ENCODE peak calls at places on chromosome 3, in eight cellular contexts. One of them, this sample, is unnamed.

GRCh38 chr3:177210744-177211502 is 13.6 kb upstream of the TBL1XR1 start:
- DNase-seq in WTC11: no peak
- DNase-seq in natural killer cell: no peak
- DNase-seq in cardiac muscle cell: no peak
- DNase-seq in H1: no peak
- DNase-seq in GM10248: no peak
- DNase-seq in dorsolateral prefrontal cortex: no peak
- DNase-seq in IMR-90: no peak
- DNase-seq in this sample: no peak

GRCh38 chr3:86990734-86991481 is at the start of gene VGLL3:
- DNase-seq in dorsolateral prefrontal cortex: no peak
- DNase-seq in natural killer cell: no peak
- DNase-seq in H1: peak
- DNase-seq in WTC11: peak
- DNase-seq in GM10248: peak
- DNase-seq in IMR-90: peak
- DNase-seq in cardiac muscle cell: peak
- DNase-seq in this sample: no peak

GRCh38 chr3:40725026-40725425 is 200.3 kb downstream of the ZNF621 start:
- DNase-seq in GM10248: no peak
- DNase-seq in cardiac muscle cell: no peak
- DNase-seq in H1: no peak
- DNase-seq in dorsolateral prefrontal cortex: no peak
- DNase-seq in natural killer cell: no peak
- DNase-seq in WTC11: no peak
- DNase-seq in IMR-90: no peak
- DNase-seq in this sample: no peak

GRCh38 chr3:195033531-195034091 is 237.3 kb downstream of the XXYLT1 start:
- DNase-seq in cardiac muscle cell: no peak
- DNase-seq in GM10248: no peak
- DNase-seq in H1: no peak
- DNase-seq in dorsolateral prefrontal cortex: no peak
- DNase-seq in natural killer cell: no peak
- DNase-seq in WTC11: no peak
- DNase-seq in IMR-90: no peak
- DNase-seq in this sample: no peak

GRCh38 chr3:135106445-135106844 is 311.4 kb downstream of the EPHB1 start:
- DNase-seq in IMR-90: peak
- DNase-seq in natural killer cell: no peak
- DNase-seq in GM10248: peak
- DNase-seq in cardiac muscle cell: peak
- DNase-seq in H1: peak
- DNase-seq in dorsolateral prefrontal cortex: no peak
- DNase-seq in WTC11: peak
- DNase-seq in this sample: no peak

GRCh38 chr3:126570103-126570541 is 11.4 kb upstream of the C3orf22 start:
- DNase-seq in GM10248: peak
- DNase-seq in cardiac muscle cell: no peak
- DNase-seq in dorsolateral prefrontal cortex: no peak
- DNase-seq in natural killer cell: no peak
- DNase-seq in IMR-90: no peak
- DNase-seq in WTC11: no peak
- DNase-seq in H1: no peak
- DNase-seq in this sample: no peak

GRCh38 chr3:141414141-141414689 is 45.9 kb downstream of the ZBTB38 start:
- DNase-seq in GM10248: no peak
- DNase-seq in cardiac muscle cell: no peak
- DNase-seq in WTC11: no peak
- DNase-seq in dorsolateral prefrontal cortex: no peak
- DNase-seq in H1: no peak
- DNase-seq in IMR-90: no peak
- DNase-seq in natural killer cell: no peak
- DNase-seq in this sample: no peak

GRCh38 chr3:181712190-181712504 is 422 bp downstream of the SOX2 start:
- DNase-seq in natural killer cell: no peak
- DNase-seq in H1: no peak
- DNase-seq in IMR-90: no peak
- DNase-seq in WTC11: no peak
- DNase-seq in dorsolateral prefrontal cortex: no peak
- DNase-seq in GM10248: no peak
- DNase-seq in cardiac muscle cell: no peak
- DNase-seq in this sample: no peak

GRCh38 chr3:149919509-149919908 is 51.2 kb downstream of the PFN2 start:
- DNase-seq in IMR-90: no peak
- DNase-seq in H1: no peak
- DNase-seq in cardiac muscle cell: no peak
- DNase-seq in WTC11: no peak
- DNase-seq in GM10248: no peak
- DNase-seq in dorsolateral prefrontal cortex: no peak
- DNase-seq in natural killer cell: no peak
- DNase-seq in this sample: no peak

GRCh38 chr3:187017511-187018230 is 87.3 kb downstream of the ST6GAL1 start:
- DNase-seq in dorsolateral prefrontal cortex: no peak
- DNase-seq in GM10248: no peak
- DNase-seq in IMR-90: no peak
- DNase-seq in WTC11: no peak
- DNase-seq in natural killer cell: no peak
- DNase-seq in cardiac muscle cell: no peak
- DNase-seq in H1: no peak
- DNase-seq in this sample: no peak

GRCh38 chr3:37310666-37311050 is 136.3 kb upstream of the LRRFIP2 start:
- DNase-seq in dorsolateral prefrontal cortex: no peak
- DNase-seq in natural killer cell: no peak
- DNase-seq in GM10248: no peak
- DNase-seq in WTC11: no peak
- DNase-seq in IMR-90: peak
- DNase-seq in H1: no peak
- DNase-seq in cardiac muscle cell: no peak
- DNase-seq in this sample: no peak

GRCh38 chr3:136659253-136659652 is 92.9 kb downstream of the STAG1 start:
- DNase-seq in H1: no peak
- DNase-seq in GM10248: no peak
- DNase-seq in cardiac muscle cell: peak
- DNase-seq in dorsolateral prefrontal cortex: peak
- DNase-seq in natural killer cell: no peak
- DNase-seq in WTC11: no peak
- DNase-seq in IMR-90: peak
- DNase-seq in this sample: no peak

GRCh38 chr3:140859592-140860336 is 81.9 kb upstream of the SLC25A36 start:
- DNase-seq in WTC11: no peak
- DNase-seq in dorsolateral prefrontal cortex: no peak
- DNase-seq in GM10248: no peak
- DNase-seq in cardiac muscle cell: no peak
- DNase-seq in natural killer cell: no peak
- DNase-seq in IMR-90: no peak
- DNase-seq in H1: no peak
- DNase-seq in this sample: no peak

GRCh38 chr3:176469694-176470205 is 727.5 kb downstream of the TBL1XR1 start:
- DNase-seq in natural killer cell: no peak
- DNase-seq in GM10248: no peak
- DNase-seq in cardiac muscle cell: no peak
- DNase-seq in IMR-90: no peak
- DNase-seq in H1: no peak
- DNase-seq in WTC11: no peak
- DNase-seq in dorsolateral prefrontal cortex: no peak
- DNase-seq in this sample: no peak

GRCh38 chr3:154954750-154955149 is 125.4 kb upstream of the MME start:
- DNase-seq in GM10248: no peak
- DNase-seq in cardiac muscle cell: peak
- DNase-seq in natural killer cell: no peak
- DNase-seq in H1: no peak
- DNase-seq in dorsolateral prefrontal cortex: no peak
- DNase-seq in WTC11: no peak
- DNase-seq in IMR-90: peak
- DNase-seq in this sample: no peak

GRCh38 chr3:129418041-129418973 is 10.1 kb downstream of the EFCAB12 start:
- DNase-seq in GM10248: no peak
- DNase-seq in IMR-90: no peak
- DNase-seq in H1: no peak
- DNase-seq in cardiac muscle cell: no peak
- DNase-seq in dorsolateral prefrontal cortex: no peak
- DNase-seq in WTC11: no peak
- DNase-seq in natural killer cell: no peak
- DNase-seq in this sample: no peak

GRCh38 chr3:58237940-58238681 is 519 bp downstream of the ABHD6 start:
- DNase-seq in dorsolateral prefrontal cortex: peak
- DNase-seq in natural killer cell: peak
- DNase-seq in GM10248: peak
- DNase-seq in WTC11: peak
- DNase-seq in cardiac muscle cell: peak
- DNase-seq in IMR-90: peak
- DNase-seq in H1: no peak
- DNase-seq in this sample: no peak

GRCh38 chr3:58235970-58236369 is 1.6 kb upstream of the ABHD6 start:
- DNase-seq in H1: no peak
- DNase-seq in dorsolateral prefrontal cortex: no peak
- DNase-seq in IMR-90: no peak
- DNase-seq in natural killer cell: no peak
- DNase-seq in cardiac muscle cell: no peak
- DNase-seq in WTC11: no peak
- DNase-seq in GM10248: no peak
- DNase-seq in this sample: no peak

GRCh38 chr3:58238830-58239229 is 1.2 kb downstream of the ABHD6 start:
- DNase-seq in GM10248: no peak
- DNase-seq in H1: no peak
- DNase-seq in dorsolateral prefrontal cortex: no peak
- DNase-seq in cardiac muscle cell: no peak
- DNase-seq in IMR-90: no peak
- DNase-seq in WTC11: no peak
- DNase-seq in natural killer cell: no peak
- DNase-seq in this sample: no peak

GRCh38 chr3:58236527-58237237 is 910 bp upstream of the ABHD6 start:
- DNase-seq in GM10248: no peak
- DNase-seq in dorsolateral prefrontal cortex: no peak
- DNase-seq in H1: no peak
- DNase-seq in natural killer cell: no peak
- DNase-seq in IMR-90: no peak
- DNase-seq in WTC11: peak
- DNase-seq in cardiac muscle cell: no peak
- DNase-seq in this sample: no peak

DNA sequence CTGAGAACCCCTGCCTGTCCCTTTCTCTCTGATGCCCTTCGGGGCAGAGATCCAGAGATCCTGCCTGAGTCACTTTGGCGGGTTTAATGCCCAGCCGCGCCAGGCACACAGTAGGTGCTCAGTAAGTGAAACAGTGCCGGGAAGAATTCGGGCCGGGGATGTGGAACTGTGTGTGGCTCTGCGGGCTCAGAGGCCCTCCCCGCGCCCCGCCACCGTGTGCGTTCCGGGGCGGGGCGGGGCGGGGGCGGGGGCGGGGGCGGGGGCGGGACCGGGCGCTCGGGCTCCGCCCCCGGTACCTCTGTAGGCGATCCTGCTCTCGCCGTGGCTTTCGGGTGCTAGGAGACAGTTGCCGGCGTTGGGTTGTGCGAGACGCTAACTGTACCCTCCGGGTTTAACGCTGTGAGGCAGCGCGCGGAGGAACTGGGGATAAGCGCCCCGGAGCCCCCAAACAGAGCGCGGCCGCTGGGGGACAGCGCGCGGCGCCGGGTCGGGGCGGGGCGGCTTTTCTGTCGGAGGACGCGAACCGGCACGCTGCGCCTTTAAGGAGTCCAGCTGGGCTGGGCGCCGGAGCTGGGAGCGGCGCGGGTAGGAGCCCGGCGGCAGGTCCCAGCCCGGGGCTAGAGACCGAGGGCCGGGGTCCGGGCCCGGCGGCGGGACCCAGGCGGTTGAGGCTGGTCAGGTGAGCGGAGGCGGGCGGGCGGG is at the start of gene ABHD6:
- DNase-seq in H1: no peak
- DNase-seq in IMR-90: peak
- DNase-seq in cardiac muscle cell: peak
- DNase-seq in natural killer cell: peak
- DNase-seq in dorsolateral prefrontal cortex: peak
- DNase-seq in GM10248: peak
- DNase-seq in WTC11: peak
- DNase-seq in this sample: peak
- TF ChIP-seq CTCF in H1: peak
- TF ChIP-seq CTCF in IMR-90: peak
- TF ChIP-seq CTCF in cardiac muscle cell: peak
- TF ChIP-seq CTCF in natural killer cell: peak
- TF ChIP-seq CTCF in dorsolateral prefrontal cortex: peak
- TF ChIP-seq CTCF in GM10248: peak
- TF ChIP-seq CTCF in WTC11: no peak
- TF ChIP-seq CTCF in this sample: no peak

GRCh38 chr3:107855710-107856109 is 235.1 kb downstream of the CD47 start:
- DNase-seq in WTC11: no peak
- DNase-seq in H1: no peak
- DNase-seq in GM10248: no peak
- DNase-seq in IMR-90: peak
- DNase-seq in dorsolateral prefrontal cortex: no peak
- DNase-seq in natural killer cell: no peak
- DNase-seq in cardiac muscle cell: peak
- DNase-seq in this sample: no peak
- TF ChIP-seq CTCF in WTC11: no peak
- TF ChIP-seq CTCF in H1: no peak
- TF ChIP-seq CTCF in GM10248: no peak
- TF ChIP-seq CTCF in IMR-90: no peak
- TF ChIP-seq CTCF in dorsolateral prefrontal cortex: no peak
- TF ChIP-seq CTCF in natural killer cell: no peak
- TF ChIP-seq CTCF in cardiac muscle cell: peak
- TF ChIP-seq CTCF in this sample: no peak

GRCh38 chr3:104628185-104628789 is 738.4 kb upstream of the ALCAM start:
- DNase-seq in IMR-90: peak
- DNase-seq in cardiac muscle cell: peak
- DNase-seq in H1: no peak
- DNase-seq in dorsolateral prefrontal cortex: no peak
- DNase-seq in WTC11: no peak
- DNase-seq in GM10248: peak
- DNase-seq in natural killer cell: no peak
- DNase-seq in this sample: no peak
- TF ChIP-seq CTCF in IMR-90: peak
- TF ChIP-seq CTCF in cardiac muscle cell: peak
- TF ChIP-seq CTCF in H1: no peak
- TF ChIP-seq CTCF in dorsolateral prefrontal cortex: peak
- TF ChIP-seq CTCF in WTC11: no peak
- TF ChIP-seq CTCF in GM10248: peak
- TF ChIP-seq CTCF in natural killer cell: no peak
- TF ChIP-seq CTCF in this sample: no peak

DNA sequence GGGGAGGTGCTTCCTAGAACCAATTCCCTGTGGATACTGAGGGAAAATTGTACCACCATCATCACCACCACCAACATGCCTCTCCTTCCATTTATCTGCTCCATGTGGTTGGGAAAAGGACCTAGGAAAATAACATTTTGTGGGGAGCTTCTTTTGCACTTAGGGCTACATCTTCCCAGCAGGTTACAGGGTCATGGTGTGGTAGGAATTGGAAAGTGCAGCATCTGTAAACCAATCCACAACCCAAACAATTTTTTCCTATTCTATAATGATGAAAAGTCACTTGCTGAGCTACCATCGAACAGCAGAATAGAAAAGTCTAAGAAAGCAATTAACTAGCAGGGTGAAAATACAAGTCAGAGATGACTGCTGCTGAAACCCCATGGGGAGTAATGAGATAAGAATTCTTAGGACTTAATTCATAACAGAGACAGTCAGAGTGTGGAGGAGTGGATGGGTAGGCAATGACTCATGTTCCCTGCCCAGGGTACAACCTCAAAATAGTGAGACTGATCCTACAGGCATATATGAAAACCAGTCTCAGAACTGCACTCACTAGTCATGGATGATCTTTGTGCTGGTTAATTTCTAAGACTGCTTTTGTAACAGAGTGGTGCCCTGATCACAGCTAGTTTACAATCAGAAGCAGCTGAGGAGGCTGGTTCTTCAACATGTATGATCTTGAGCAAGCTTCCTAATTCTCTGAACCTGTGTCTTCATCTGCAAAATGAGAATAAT is 38.1 kb upstream of the LEKR1 start:
- DNase-seq in cardiac muscle cell: no peak
- DNase-seq in natural killer cell: no peak
- DNase-seq in dorsolateral prefrontal cortex: no peak
- DNase-seq in GM10248: peak
- DNase-seq in IMR-90: peak
- DNase-seq in WTC11: no peak
- DNase-seq in H1: no peak
- DNase-seq in this sample: no peak
- TF ChIP-seq CTCF in cardiac muscle cell: no peak
- TF ChIP-seq CTCF in natural killer cell: no peak
- TF ChIP-seq CTCF in dorsolateral prefrontal cortex: no peak
- TF ChIP-seq CTCF in GM10248: no peak
- TF ChIP-seq CTCF in IMR-90: peak
- TF ChIP-seq CTCF in WTC11: no peak
- TF ChIP-seq CTCF in H1: no peak
- TF ChIP-seq CTCF in this sample: no peak

This sample was measured in omental fat pad.